ENCODE peak calls at places on chromosomes 3 and 15, in six cellular contexts. G is prostate gland, P is stomach, S is body of pancreas, D is AG09309, O is SK-N-SH. Z is an unnamed sample.

GRCh38 chr3:183265157-183265642 is 12.1 kb downstream of the B3GNT5 start:
- DNase-seq in G (no peak), P (no peak), S (peak; percentile 50), D (no peak), O (no peak), Z (peak; percentile 53)

GRCh38 chr3:52310861-52311566 is 5.1 kb upstream of the DNAH1 start:
- DNase-seq in G (no peak), P (no peak), S (no peak), D (no peak), O (no peak), Z (no peak)

GRCh38 chr3:151330899-151331298 is 1.6 kb upstream of the P2RY13 start:
- DNase-seq in G (no peak), P (no peak), S (no peak), D (no peak), O (no peak), Z (no peak)

GRCh38 chr3:3798641-3799113 is 554 bp upstream of the LRRN1 start:
- DNase-seq in G (peak; percentile 9), P (peak; percentile 26), S (peak; percentile 4), D (no peak), O (peak; percentile 66), Z (no peak)

GRCh38 chr3:112653881-112654300 is 12.9 kb upstream of the CCDC80 start:
- DNase-seq in G (no peak), P (no peak), S (peak; percentile 40), D (peak; percentile 64), O (no peak), Z (no peak)

GRCh38 chr3:72245183-72245811 is 460.3 kb upstream of the PROK2 start:
- DNase-seq in G (no peak), P (peak; percentile 66), S (peak; percentile 71), D (no peak), O (peak; percentile 51), Z (no peak)

GRCh38 chr3:156665296-156665695 is 9.1 kb upstream of the TIPARP start:
- DNase-seq in G (no peak), P (no peak), S (no peak), D (no peak), O (no peak), Z (no peak)

GRCh38 chr3:133578548-133579191 is 5.2 kb downstream of the CDV3 start:
- DNase-seq in G (no peak), P (no peak), S (no peak), D (no peak), O (peak; percentile 74), Z (no peak)

GRCh38 chr15:82656641-82657266 is 9.6 kb upstream of the CPEB1 start:
- DNase-seq in G (no peak), P (peak; percentile 7), S (no peak), D (no peak), O (no peak), Z (no peak)

GRCh38 chr3:56800373-56801150 is 1.2 kb downstream of the ARHGEF3 start:
- DNase-seq in G (no peak), P (peak; percentile 40), S (peak; percentile 51), D (no peak), O (no peak), Z (no peak)

GRCh38 chr3:179716811-179717210 is 64.0 kb downstream of the USP13 start:
- DNase-seq in G (no peak), P (no peak), S (no peak), D (peak; percentile 73), O (no peak), Z (peak; percentile 54)

GRCh38 chr3:58874248-58874741 is 175.5 kb downstream of the CFAP20DC start:
- DNase-seq in G (no peak), P (no peak), S (no peak), D (no peak), O (no peak), Z (no peak)

GRCh38 chr3:119338749-119339148 is 44.6 kb downstream of the ARHGAP31 start:
- DNase-seq in G (no peak), P (no peak), S (no peak), D (no peak), O (no peak), Z (no peak)

GRCh38 chr3:134334231-134334900 is 39.9 kb downstream of the AMOTL2 start:
- DNase-seq in G (no peak), P (no peak), S (no peak), D (no peak), O (no peak), Z (no peak)

GRCh38 chr3:99997293-99997692 is 117.0 kb downstream of the FILIP1L start:
- DNase-seq in G (no peak), P (no peak), S (no peak), D (no peak), O (no peak), Z (no peak)

GRCh38 chr3:10973196-10973595 is 19.4 kb upstream of the SLC6A1 start:
- DNase-seq in G (no peak), P (no peak), S (no peak), D (no peak), O (no peak), Z (no peak)

GRCh38 chr15:60507596-60508424 is 28.9 kb upstream of the ICE2 start:
- DNase-seq in G (peak; percentile 42), P (peak; percentile 38), S (peak; percentile 64), D (peak; percentile 46), O (peak; percentile 60), Z (peak; percentile 25)

GRCh38 chr3:168914662-168915061 is 748.9 kb downstream of the MECOM start:
- DNase-seq in G (no peak), P (no peak), S (no peak), D (no peak), O (no peak), Z (peak; percentile 14)

GRCh38 chr3:16050641-16051467 is 123.6 kb upstream of the GALNT15 start:
- DNase-seq in G (no peak), P (no peak), S (no peak), D (no peak), O (no peak), Z (no peak)

GRCh38 chr15:25237291-25237978 is 201.4 kb downstream of the UBE3A start:
- DNase-seq in G (no peak), P (no peak), S (no peak), D (no peak), O (no peak), Z (no peak)

GRCh38 chr3:29514170-29514569 is 233.3 kb downstream of the RBMS3 start:
- DNase-seq in G (no peak), P (no peak), S (no peak), D (no peak), O (no peak), Z (no peak)

GRCh38 chr15:64699767-64700388 is 75.5 kb downstream of the RBPMS2 start:
- DNase-seq in G (peak; percentile 51), P (peak; percentile 30), S (peak; percentile 47), D (no peak), O (peak; percentile 49), Z (no peak)

GRCh38 chr15:67685008-67685599 is 140.2 kb upstream of the SKOR1 start:
- DNase-seq in G (no peak), P (no peak), S (no peak), D (peak; percentile 2), O (peak; percentile 4), Z (no peak)

DNA sequence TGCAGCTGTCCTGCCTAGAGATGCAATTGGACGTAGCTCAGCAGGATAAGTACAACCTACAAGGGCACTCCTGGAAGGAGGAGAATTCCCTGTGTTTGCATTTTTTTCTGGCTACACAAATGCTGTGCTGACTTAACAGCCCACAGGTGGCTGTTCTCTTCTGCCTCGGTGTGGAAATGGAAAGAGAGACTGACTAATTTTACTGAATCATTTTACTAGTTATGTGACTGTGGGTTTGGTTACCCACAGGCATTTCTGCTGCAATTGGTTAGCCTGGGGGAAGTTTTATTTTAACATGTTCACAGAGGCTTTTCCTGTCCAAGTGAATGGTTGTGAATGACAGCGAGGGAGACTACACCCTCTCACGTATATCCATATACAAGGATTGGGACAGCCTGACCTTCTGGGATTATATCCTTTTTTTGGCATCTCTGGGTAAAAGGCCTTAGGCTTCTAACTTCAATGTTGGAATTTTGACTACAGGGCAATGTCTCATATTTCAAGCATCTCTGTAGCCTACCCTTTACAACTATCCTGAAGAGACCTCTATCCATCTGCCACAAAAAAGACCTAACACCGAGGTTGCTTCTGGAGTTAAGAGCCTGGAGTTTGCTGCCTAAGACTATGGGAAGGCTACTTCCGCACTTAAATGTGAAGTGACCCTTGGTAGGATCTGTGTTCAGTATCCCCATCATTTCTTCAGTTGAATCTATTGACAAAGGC is 67.2 kb upstream of the TP63 start:
- DNase-seq in G (no peak), P (no peak), S (no peak), D (peak; percentile 90), O (no peak), Z (peak; percentile 94)
- TF ChIP-seq CTCF in G (no peak), P (no peak), S (no peak), D (peak; percentile 15), O (no peak), Z (no peak)

GRCh38 chr15:89947338-89947829 is 34.6 kb upstream of the ARPIN start:
- DNase-seq in G (no peak), P (no peak), S (no peak), D (no peak), O (no peak), Z (no peak)

GRCh38 chr15:89948796-89949195 is 36.0 kb upstream of the ARPIN start:
- DNase-seq in G (no peak), P (no peak), S (no peak), D (no peak), O (no peak), Z (no peak)

DNA sequence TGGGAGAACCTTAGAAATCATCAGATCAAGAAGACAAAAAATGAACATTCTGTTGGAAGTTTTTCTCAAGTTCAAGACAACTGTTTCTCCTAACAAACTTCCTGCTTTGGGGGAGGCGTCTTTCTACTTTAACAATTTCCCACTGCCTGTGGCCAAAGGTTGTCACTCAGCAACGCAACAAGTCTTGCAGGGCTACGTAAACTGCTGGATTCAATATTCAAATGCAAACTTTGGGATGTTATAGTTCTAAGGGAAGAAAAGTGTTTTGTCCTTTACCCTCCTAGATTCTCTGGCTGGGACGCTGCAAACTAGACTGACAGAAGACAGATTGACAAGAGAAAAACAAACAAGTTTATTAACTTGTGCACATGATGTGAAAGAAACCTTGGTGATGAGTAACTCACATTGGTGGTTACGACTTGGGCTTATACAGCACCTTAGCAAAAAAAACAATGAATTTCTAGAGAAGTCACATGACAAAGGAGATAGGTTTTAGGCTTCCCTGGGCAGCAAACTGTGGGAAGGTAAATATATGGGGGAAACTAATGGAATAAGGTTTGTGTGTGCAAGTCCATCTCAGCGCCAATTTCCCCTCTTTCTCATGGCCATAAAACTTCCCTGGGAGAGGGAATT is 34.0 kb upstream of the ARPIN start:
- DNase-seq in G (no peak), P (no peak), S (no peak), D (no peak), O (no peak), Z (no peak)
- TF ChIP-seq CTCF in G (no peak), P (no peak), S (no peak), D (no peak), O (no peak), Z (no peak)

DNA sequence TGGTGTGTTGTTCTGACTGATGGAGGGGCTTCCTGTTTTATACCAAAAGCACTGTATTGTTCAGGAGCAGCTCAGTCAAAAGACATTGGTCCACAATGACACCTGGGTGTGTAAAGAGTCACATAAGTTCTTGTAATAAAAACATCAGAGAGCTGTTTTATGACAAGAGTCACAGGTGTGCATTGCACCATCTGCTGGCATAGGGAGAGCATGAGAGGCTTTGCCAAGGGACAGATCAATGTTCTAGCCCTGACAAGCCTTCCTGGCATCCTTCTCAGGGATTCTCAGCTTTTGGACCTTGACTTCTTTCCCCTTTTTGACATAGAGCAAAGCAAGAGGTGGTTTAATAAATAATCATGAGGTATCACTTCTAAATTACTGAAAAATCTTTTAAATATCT is 20.5 kb downstream of the ARPP21 start:
- DNase-seq in G (peak; percentile 45), P (no peak), S (peak; percentile 30), D (no peak), O (no peak), Z (no peak)
- TF ChIP-seq CTCF in G (no peak), P (no peak), S (no peak), D (no peak), O (peak; percentile 28), Z (peak; percentile 54)

GRCh38 chr15:30865257-30865656 is 38.5 kb upstream of the FAN1 start:
- DNase-seq in G (no peak), P (no peak), S (no peak), D (no peak), O (no peak), Z (no peak)

GRCh38 chr15:30859091-30859874 is 44.4 kb upstream of the FAN1 start:
- DNase-seq in G (no peak), P (no peak), S (no peak), D (peak; percentile 13), O (peak; percentile 47), Z (no peak)
- TF ChIP-seq CTCF in G (no peak), P (peak; percentile 42), S (peak; percentile 38), D (peak; percentile 72), O (peak; percentile 72), Z (peak; percentile 72)

Z was measured in kidney epithelial cell.